ENCODE peak calls at places on chromosomes 1 and 21, in eight cellular contexts. O is naive thymus-derived CD4-positive, alpha-beta T cell; M is mucosa of descending colon; P is A549; S is lung; Z is pancreas; G is neuronal stem cell; H is CD8-positive, alpha-beta memory T cell. U is an unnamed sample. For H3K4me1, the result is how much of the 10 kb centered on the place peaks cover.

GRCh38 chr1:231918239-231919015 is 291.8 kb downstream of the DISC1 start:
- DNase-seq in O (peak), M (no peak), P (peak), S (no peak), Z (no peak), G (no peak), H (peak), U (no peak)

GRCh38 chr1:232629250-232630046 is 485 bp downstream of the SIPA1L2 start:
- DNase-seq in O (peak), M (peak), P (peak), S (peak), Z (peak), G (no peak), H (no peak), U (peak)

GRCh38 chr1:221018415-221018814 is 139.2 kb downstream of the HLX start:
- DNase-seq in O (no peak), M (no peak), P (no peak), S (no peak), Z (no peak), G (no peak), H (no peak), U (no peak)

GRCh38 chr1:244060691-244061090 is 9.6 kb downstream of the ZBTB18 start:
- DNase-seq in O (no peak), M (no peak), P (no peak), S (no peak), Z (no peak), G (no peak), H (no peak), U (no peak)

GRCh38 chr1:46039571-46040052 is 92.8 kb downstream of the PIK3R3 start:
- DNase-seq in O (no peak), M (no peak), P (no peak), S (no peak), Z (no peak), G (no peak), H (no peak), U (peak)

GRCh38 chr21:31142600-31142999 is 104.3 kb upstream of the KRTAP19-8 start:
- DNase-seq in O (no peak), M (no peak), P (no peak), S (no peak), Z (no peak), G (no peak), H (no peak), U (no peak)

GRCh38 chr1:117174851-117175250 is 35.9 kb downstream of the VTCN1 start:
- DNase-seq in O (no peak), M (no peak), P (no peak), S (no peak), Z (no peak), G (peak), H (no peak), U (no peak)

GRCh38 chr1:109259674-109260557 is 10.6 kb downstream of the CELSR2 start:
- DNase-seq in O (no peak), M (no peak), P (no peak), S (no peak), Z (no peak), G (peak), H (no peak), U (no peak)

GRCh38 chr1:26696191-26696644 is 403 bp downstream of the ARID1A start:
- DNase-seq in O (no peak), M (peak), P (no peak), S (no peak), Z (peak), G (no peak), H (peak), U (peak)
- H3K4me1 ChIP-seq in O (under half), M (half or more), P (half or more), S (under half), Z (under half), G (under half), H (half or more), U (under half)

DNA sequence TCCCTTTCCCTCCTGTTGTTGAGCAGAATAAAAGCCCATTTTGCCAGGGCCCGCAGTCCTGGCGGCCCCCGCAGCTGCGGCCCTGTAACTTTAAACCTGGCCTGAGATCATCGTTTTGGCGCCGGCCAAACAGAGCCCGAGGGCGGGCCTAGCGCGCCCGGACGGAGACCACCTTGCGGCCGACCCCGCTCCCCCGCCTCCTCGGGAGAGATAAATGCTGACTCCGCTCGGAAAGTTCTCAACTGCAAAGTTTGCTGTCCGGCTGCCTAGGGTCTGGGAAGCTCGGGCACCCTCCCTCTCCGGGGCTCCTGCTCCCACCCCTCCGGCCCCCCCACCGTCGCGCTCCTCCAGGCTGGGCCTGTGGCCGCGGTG is at the start of gene PDPN:
- DNase-seq in O (no peak), M (peak), P (no peak), S (no peak), Z (no peak), G (peak), H (no peak), U (peak)
- H3K4me1 ChIP-seq in O (under half), M (under half), P (under half), S (under half), Z (under half), G (under half), H (under half), U (under half)

GRCh38 chr21:42673633-42674328 is 20.4 kb downstream of the PDE9A start:
- DNase-seq in O (no peak), M (no peak), P (no peak), S (no peak), Z (peak), G (no peak), H (no peak), U (no peak)
- H3K4me1 ChIP-seq in O (under half), M (under half), P (under half), S (under half), Z (under half), G (under half), H (under half), U (under half)

DNA sequence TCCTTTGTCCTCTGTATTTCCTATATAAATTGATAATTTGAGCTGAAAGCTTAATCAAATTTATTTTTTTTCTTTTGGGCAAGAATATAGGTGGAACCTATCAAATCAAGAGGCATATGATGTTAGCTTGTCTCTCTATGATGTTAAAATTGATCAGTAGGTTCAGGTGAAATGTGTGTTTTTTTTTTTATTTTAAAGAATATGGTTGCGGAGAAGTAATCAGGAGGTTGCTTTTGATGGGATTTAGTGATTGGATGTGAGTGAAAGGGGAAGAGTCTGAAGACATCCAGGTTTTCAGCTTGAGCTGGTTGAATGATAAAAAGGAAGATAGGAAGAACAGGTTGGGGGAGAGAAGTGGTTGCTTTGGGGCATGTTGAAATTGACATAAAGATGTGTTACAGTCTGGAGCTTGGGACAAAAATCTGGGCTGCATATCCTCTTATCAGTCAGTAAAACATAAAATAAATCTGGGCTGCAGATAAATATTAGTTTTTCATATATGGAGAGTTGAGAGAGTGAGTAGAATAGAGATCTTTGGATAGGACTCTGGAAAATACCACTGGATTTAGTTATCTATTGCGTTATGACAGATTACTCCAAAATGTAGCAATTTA is 5.1 kb downstream of the OSBPL9 start:
- DNase-seq in O (no peak), M (no peak), P (no peak), S (no peak), Z (no peak), G (no peak), H (no peak), U (no peak)
- H3K4me1 ChIP-seq in O (under half), M (under half), P (half or more), S (under half), Z (under half), G (under half), H (under half), U (under half)